ENCODE peak calls at places on chromosomes 7 and 10, in nine cellular contexts. One of them, this sample, is unnamed. For H3K36me3 and H3K4me1, the result is how much of the 10 kb centered on the place peaks cover.

GRCh38 chr10:1461016-1461415 is 276.3 kb downstream of the ADARB2 start:
- DNase-seq in mucosa of descending colon: no peak
- DNase-seq in K562: no peak
- DNase-seq in tibial artery: no peak
- DNase-seq in sigmoid colon: no peak
- DNase-seq in Panc1: no peak
- DNase-seq in transverse colon: no peak
- DNase-seq in ovary: no peak
- DNase-seq in HCT116: no peak
- DNase-seq in this sample: no peak

GRCh38 chr7:139620676-139621344 is 97.3 kb downstream of the CLEC2L start:
- DNase-seq in mucosa of descending colon: peak
- DNase-seq in K562: peak
- DNase-seq in tibial artery: no peak
- DNase-seq in sigmoid colon: no peak
- DNase-seq in Panc1: peak
- DNase-seq in transverse colon: peak
- DNase-seq in ovary: no peak
- DNase-seq in HCT116: peak
- DNase-seq in this sample: peak

GRCh38 chr10:87625658-87626057 is 34.0 kb upstream of the PAPSS2 start:
- DNase-seq in mucosa of descending colon: no peak
- DNase-seq in K562: no peak
- DNase-seq in tibial artery: no peak
- DNase-seq in sigmoid colon: no peak
- DNase-seq in Panc1: no peak
- DNase-seq in transverse colon: no peak
- DNase-seq in ovary: no peak
- DNase-seq in HCT116: no peak
- DNase-seq in this sample: no peak

GRCh38 chr7:537911-538634 is 18.4 kb upstream of the PDGFA start:
- DNase-seq in mucosa of descending colon: peak
- DNase-seq in K562: peak
- DNase-seq in tibial artery: peak
- DNase-seq in sigmoid colon: no peak
- DNase-seq in Panc1: peak
- DNase-seq in transverse colon: peak
- DNase-seq in ovary: no peak
- DNase-seq in HCT116: peak
- DNase-seq in this sample: peak

GRCh38 chr7:91880016-91880412 is 488 bp downstream of the MTERF1 start:
- DNase-seq in mucosa of descending colon: no peak
- DNase-seq in K562: no peak
- DNase-seq in tibial artery: no peak
- DNase-seq in sigmoid colon: no peak
- DNase-seq in Panc1: no peak
- DNase-seq in transverse colon: no peak
- DNase-seq in ovary: no peak
- DNase-seq in HCT116: no peak
- DNase-seq in this sample: no peak

GRCh38 chr7:112271162-112271561 is 64.7 kb downstream of the ZNF277 start:
- DNase-seq in mucosa of descending colon: no peak
- DNase-seq in K562: no peak
- DNase-seq in tibial artery: no peak
- DNase-seq in sigmoid colon: no peak
- DNase-seq in Panc1: no peak
- DNase-seq in transverse colon: no peak
- DNase-seq in ovary: no peak
- DNase-seq in HCT116: no peak
- DNase-seq in this sample: no peak

GRCh38 chr10:68288680-68289079 is 43.2 kb upstream of the HNRNPH3 start:
- DNase-seq in mucosa of descending colon: no peak
- DNase-seq in K562: no peak
- DNase-seq in tibial artery: no peak
- DNase-seq in sigmoid colon: no peak
- DNase-seq in Panc1: no peak
- DNase-seq in transverse colon: no peak
- DNase-seq in ovary: no peak
- DNase-seq in HCT116: no peak
- DNase-seq in this sample: no peak

GRCh38 chr7:14937580-14937979 is 35.0 kb upstream of the DGKB start:
- DNase-seq in mucosa of descending colon: no peak
- DNase-seq in K562: no peak
- DNase-seq in tibial artery: no peak
- DNase-seq in sigmoid colon: no peak
- DNase-seq in Panc1: no peak
- DNase-seq in transverse colon: no peak
- DNase-seq in ovary: no peak
- DNase-seq in HCT116: no peak
- DNase-seq in this sample: no peak

GRCh38 chr7:87218941-87219544 is 489 bp downstream of the TMEM243 start:
- DNase-seq in mucosa of descending colon: peak
- DNase-seq in K562: peak
- DNase-seq in tibial artery: peak
- DNase-seq in sigmoid colon: peak
- DNase-seq in Panc1: no peak
- DNase-seq in transverse colon: peak
- DNase-seq in ovary: peak
- DNase-seq in HCT116: no peak
- DNase-seq in this sample: no peak

GRCh38 chr7:152588350-152588749 is 87.6 kb downstream of the XRCC2 start:
- DNase-seq in mucosa of descending colon: no peak
- DNase-seq in K562: no peak
- DNase-seq in tibial artery: no peak
- DNase-seq in sigmoid colon: no peak
- DNase-seq in Panc1: peak
- DNase-seq in transverse colon: no peak
- DNase-seq in ovary: no peak
- DNase-seq in HCT116: no peak
- DNase-seq in this sample: peak

DNA sequence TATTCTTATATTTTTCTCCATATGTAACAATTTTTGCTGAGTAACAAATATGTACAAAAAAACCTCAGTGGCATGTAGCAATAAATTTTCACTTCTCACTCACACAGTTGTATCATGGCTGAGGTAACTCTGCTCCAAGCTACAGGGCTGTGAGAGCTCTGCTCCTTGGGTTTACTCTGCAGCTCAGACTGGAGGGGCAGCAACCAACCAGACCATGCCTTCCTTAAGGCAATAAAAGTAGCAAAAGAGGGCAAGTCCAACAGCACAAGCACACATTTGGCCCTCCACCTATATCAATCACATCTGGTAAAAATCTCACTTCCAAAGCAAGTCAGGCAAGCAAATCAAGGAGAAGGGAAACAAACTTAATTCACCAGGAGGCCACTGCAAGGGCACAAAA is 102.9 kb downstream of the CRPPA start:
- DNase-seq in mucosa of descending colon: no peak
- DNase-seq in K562: no peak
- DNase-seq in tibial artery: no peak
- DNase-seq in sigmoid colon: no peak
- DNase-seq in Panc1: no peak
- DNase-seq in transverse colon: no peak
- DNase-seq in ovary: no peak
- DNase-seq in HCT116: no peak
- DNase-seq in this sample: no peak
- TF ChIP-seq CTCF in mucosa of descending colon: no peak
- TF ChIP-seq CTCF in K562: no peak
- TF ChIP-seq CTCF in tibial artery: no peak
- TF ChIP-seq CTCF in sigmoid colon: no peak
- TF ChIP-seq CTCF in Panc1: no peak
- TF ChIP-seq CTCF in transverse colon: no peak
- TF ChIP-seq CTCF in ovary: no peak
- TF ChIP-seq CTCF in HCT116: no peak
- TF ChIP-seq CTCF in this sample: no peak

GRCh38 chr7:114988755-114989154 is 66.9 kb downstream of the MDFIC start:
- DNase-seq in mucosa of descending colon: no peak
- DNase-seq in K562: no peak
- DNase-seq in tibial artery: no peak
- DNase-seq in sigmoid colon: peak
- DNase-seq in Panc1: no peak
- DNase-seq in transverse colon: peak
- DNase-seq in ovary: peak
- DNase-seq in HCT116: no peak
- DNase-seq in this sample: no peak
- H3K36me3 ChIP-seq in mucosa of descending colon: under half
- H3K36me3 ChIP-seq in K562: under half
- H3K36me3 ChIP-seq in tibial artery: under half
- H3K36me3 ChIP-seq in sigmoid colon: under half
- H3K36me3 ChIP-seq in Panc1: under half
- H3K36me3 ChIP-seq in transverse colon: under half
- H3K36me3 ChIP-seq in ovary: under half
- H3K36me3 ChIP-seq in HCT116: under half
- H3K36me3 ChIP-seq in this sample: under half

GRCh38 chr7:100894860-100895700 is 608 bp downstream of the ACHE start:
- DNase-seq in mucosa of descending colon: peak
- DNase-seq in K562: peak
- DNase-seq in tibial artery: no peak
- DNase-seq in sigmoid colon: peak
- DNase-seq in Panc1: no peak
- DNase-seq in transverse colon: peak
- DNase-seq in ovary: peak
- DNase-seq in HCT116: no peak
- DNase-seq in this sample: peak

GRCh38 chr7:100891555-100891954 is 2.0 kb upstream of the UFSP1 start:
- DNase-seq in mucosa of descending colon: no peak
- DNase-seq in K562: no peak
- DNase-seq in tibial artery: no peak
- DNase-seq in sigmoid colon: no peak
- DNase-seq in Panc1: no peak
- DNase-seq in transverse colon: no peak
- DNase-seq in ovary: no peak
- DNase-seq in HCT116: no peak
- DNase-seq in this sample: no peak

GRCh38 chr7:100892364-100893317 is 3.0 kb downstream of the ACHE start:
- DNase-seq in mucosa of descending colon: no peak
- DNase-seq in K562: no peak
- DNase-seq in tibial artery: no peak
- DNase-seq in sigmoid colon: peak
- DNase-seq in Panc1: no peak
- DNase-seq in transverse colon: no peak
- DNase-seq in ovary: peak
- DNase-seq in HCT116: no peak
- DNase-seq in this sample: no peak

GRCh38 chr7:100893910-100894763 is 1.6 kb downstream of the ACHE start:
- DNase-seq in mucosa of descending colon: no peak
- DNase-seq in K562: peak
- DNase-seq in tibial artery: no peak
- DNase-seq in sigmoid colon: peak
- DNase-seq in Panc1: no peak
- DNase-seq in transverse colon: no peak
- DNase-seq in ovary: no peak
- DNase-seq in HCT116: no peak
- DNase-seq in this sample: no peak

GRCh38 chr7:100893318-100893895 is 2.3 kb downstream of the ACHE start:
- DNase-seq in mucosa of descending colon: no peak
- DNase-seq in K562: no peak
- DNase-seq in tibial artery: no peak
- DNase-seq in sigmoid colon: peak
- DNase-seq in Panc1: no peak
- DNase-seq in transverse colon: no peak
- DNase-seq in ovary: no peak
- DNase-seq in HCT116: no peak
- DNase-seq in this sample: no peak
- H3K4me1 ChIP-seq in mucosa of descending colon: under half
- H3K4me1 ChIP-seq in K562: half or more
- H3K4me1 ChIP-seq in tibial artery: under half
- H3K4me1 ChIP-seq in sigmoid colon: under half
- H3K4me1 ChIP-seq in Panc1: under half
- H3K4me1 ChIP-seq in transverse colon: half or more
- H3K4me1 ChIP-seq in ovary: under half
- H3K4me1 ChIP-seq in HCT116: half or more
- H3K4me1 ChIP-seq in this sample: under half

GRCh38 chr7:74023786-74024185 is 4.2 kb upstream of the ELN start:
- DNase-seq in mucosa of descending colon: no peak
- DNase-seq in K562: no peak
- DNase-seq in tibial artery: peak
- DNase-seq in sigmoid colon: no peak
- DNase-seq in Panc1: no peak
- DNase-seq in transverse colon: no peak
- DNase-seq in ovary: no peak
- DNase-seq in HCT116: no peak
- DNase-seq in this sample: no peak

GRCh38 chr7:74021546-74022320 is 6.2 kb upstream of the ELN start:
- DNase-seq in mucosa of descending colon: no peak
- DNase-seq in K562: no peak
- DNase-seq in tibial artery: no peak
- DNase-seq in sigmoid colon: no peak
- DNase-seq in Panc1: no peak
- DNase-seq in transverse colon: no peak
- DNase-seq in ovary: no peak
- DNase-seq in HCT116: no peak
- DNase-seq in this sample: no peak

GRCh38 chr7:74022507-74022906 is 5.5 kb upstream of the ELN start:
- DNase-seq in mucosa of descending colon: no peak
- DNase-seq in K562: no peak
- DNase-seq in tibial artery: no peak
- DNase-seq in sigmoid colon: no peak
- DNase-seq in Panc1: no peak
- DNase-seq in transverse colon: no peak
- DNase-seq in ovary: no peak
- DNase-seq in HCT116: no peak
- DNase-seq in this sample: no peak

GRCh38 chr7:74025146-74025545 is 2.8 kb upstream of the ELN start:
- DNase-seq in mucosa of descending colon: no peak
- DNase-seq in K562: no peak
- DNase-seq in tibial artery: no peak
- DNase-seq in sigmoid colon: no peak
- DNase-seq in Panc1: no peak
- DNase-seq in transverse colon: no peak
- DNase-seq in ovary: no peak
- DNase-seq in HCT116: no peak
- DNase-seq in this sample: no peak

GRCh38 chr7:74023037-74023436 is 4.9 kb upstream of the ELN start:
- DNase-seq in mucosa of descending colon: no peak
- DNase-seq in K562: peak
- DNase-seq in tibial artery: peak
- DNase-seq in sigmoid colon: peak
- DNase-seq in Panc1: no peak
- DNase-seq in transverse colon: no peak
- DNase-seq in ovary: peak
- DNase-seq in HCT116: no peak
- DNase-seq in this sample: peak
- TF ChIP-seq CTCF in mucosa of descending colon: no peak
- TF ChIP-seq CTCF in K562: no peak
- TF ChIP-seq CTCF in tibial artery: peak
- TF ChIP-seq CTCF in sigmoid colon: no peak
- TF ChIP-seq CTCF in Panc1: no peak
- TF ChIP-seq CTCF in transverse colon: no peak
- TF ChIP-seq CTCF in ovary: no peak
- TF ChIP-seq CTCF in HCT116: peak
- TF ChIP-seq CTCF in this sample: no peak

This sample was measured in Caco-2.